ENCODE peak calls at places on chromosome 16, in five cellular contexts. K, I, L, O and W are unnamed samples. For H3K4me1, the result is how much of the 10 kb centered on the place peaks cover.

GRCh38 chr16:72291531-72291981 is 119.6 kb upstream of the PMFBP1 start:
- DNase-seq in K (no peak), I (no peak), L (peak), O (peak), W (no peak)

GRCh38 chr16:49513040-49513439 is 139.4 kb downstream of the C16orf78 start:
- DNase-seq in K (no peak), I (no peak), L (no peak), O (peak), W (no peak)

GRCh38 chr16:19733551-19733950 is 15.5 kb downstream of the IQCK start:
- DNase-seq in K (no peak), I (no peak), L (no peak), O (no peak), W (no peak)

GRCh38 chr16:75754126-75754525 is 27.8 kb upstream of the CPHXL start:
- DNase-seq in K (no peak), I (no peak), L (peak), O (no peak), W (peak)

GRCh38 chr16:71515026-71515425 is 11.2 kb upstream of the CHST4 start:
- DNase-seq in K (no peak), I (no peak), L (no peak), O (no peak), W (no peak)

GRCh38 chr16:22983614-22984013 is 165.6 kb downstream of the USP31 start:
- DNase-seq in K (no peak), I (no peak), L (no peak), O (no peak), W (no peak)

GRCh38 chr16:35234679-35235078 is 1775.3 kb downstream of the TP53TG3F start:
- DNase-seq in K (no peak), I (no peak), L (no peak), O (no peak), W (no peak)

GRCh38 chr16:87580855-87581261 is 21.4 kb upstream of the JPH3 start:
- DNase-seq in K (no peak), I (no peak), L (no peak), O (no peak), W (no peak)

GRCh38 chr16:86227801-86228200 is 282.5 kb upstream of the FOXF1 start:
- DNase-seq in K (no peak), I (no peak), L (no peak), O (no peak), W (no peak)

GRCh38 chr16:82195917-82196494 is 26.0 kb upstream of the MPHOSPH6 start:
- DNase-seq in K (no peak), I (no peak), L (no peak), O (no peak), W (no peak)

GRCh38 chr16:46658925-46659324 is 30.1 kb downstream of the VPS35 start:
- DNase-seq in K (no peak), I (no peak), L (no peak), O (no peak), W (no peak)

GRCh38 chr16:15857779-15858560 is 1.1 kb upstream of the MYH11 start:
- DNase-seq in K (peak), I (no peak), L (no peak), O (peak), W (peak)

GRCh38 chr16:77877712-77878111 is 89.3 kb downstream of the VAT1L start:
- DNase-seq in K (no peak), I (no peak), L (peak), O (peak), W (no peak)

GRCh38 chr16:82358601-82359221 is 188.7 kb upstream of the MPHOSPH6 start:
- DNase-seq in K (no peak), I (peak), L (no peak), O (no peak), W (peak)

GRCh38 chr16:4654946-4655590 is 30.4 kb downstream of the MGRN1 start:
- DNase-seq in K (no peak), I (no peak), L (no peak), O (no peak), W (no peak)

GRCh38 chr16:78488461-78488860 is 389.0 kb downstream of the WWOX start:
- DNase-seq in K (no peak), I (no peak), L (no peak), O (no peak), W (no peak)

GRCh38 chr16:12754824-12755543 is 48.7 kb downstream of the CPPED1 start:
- DNase-seq in K (no peak), I (no peak), L (no peak), O (no peak), W (no peak)

GRCh38 chr16:61885343-61885742 is 150.9 kb downstream of the CDH8 start:
- DNase-seq in K (no peak), I (no peak), L (no peak), O (no peak), W (no peak)

GRCh38 chr16:85328665-85329058 is 216.4 kb upstream of the CIBAR2 start:
- DNase-seq in K (no peak), I (no peak), L (no peak), O (no peak), W (no peak)

GRCh38 chr16:30033270-30033669 is 2.2 kb upstream of the TLCD3B start:
- DNase-seq in K (no peak), I (no peak), L (no peak), O (no peak), W (no peak)

GRCh38 chr16:85460983-85461813 is 151.9 kb upstream of the GSE1 start:
- DNase-seq in K (no peak), I (no peak), L (peak), O (peak), W (no peak)

GRCh38 chr16:83271123-83271522 is 536.7 kb upstream of the HSBP1 start:
- DNase-seq in K (no peak), I (peak), L (no peak), O (no peak), W (no peak)

GRCh38 chr16:31134625-31135534 is 647 bp downstream of the PRSS8 start:
- DNase-seq in K (no peak), I (no peak), L (no peak), O (no peak), W (peak)

GRCh38 chr16:49158029-49158642 is 123.5 kb downstream of the CBLN1 start:
- DNase-seq in K (no peak), I (no peak), L (peak), O (peak), W (no peak)

GRCh38 chr16:12833939-12834338 is 30.3 kb upstream of the CPPED1 start:
- DNase-seq in K (no peak), I (no peak), L (peak), O (peak), W (no peak)

GRCh38 chr16:49540836-49541235 is 167.2 kb downstream of the C16orf78 start:
- DNase-seq in K (no peak), I (no peak), L (no peak), O (no peak), W (no peak)

GRCh38 chr16:89166696-89167424 is 4.7 kb upstream of the CDH15 start:
- DNase-seq in K (no peak), I (no peak), L (no peak), O (no peak), W (no peak)

GRCh38 chr16:51193879-51194278 is 42.8 kb upstream of the SALL1 start:
- DNase-seq in K (no peak), I (peak), L (no peak), O (no peak), W (no peak)

GRCh38 chr16:55077231-55077630 is 146.6 kb downstream of the IRX5 start:
- DNase-seq in K (peak), I (no peak), L (no peak), O (no peak), W (no peak)

GRCh38 chr16:55408656-55409055 is 70.3 kb upstream of the MMP2 start:
- DNase-seq in K (no peak), I (no peak), L (no peak), O (no peak), W (no peak)

GRCh38 chr16:74606521-74607309 is at the start of gene GLG1:
- DNase-seq in K (peak), I (peak), L (peak), O (peak), W (peak)
- H3K4me1 ChIP-seq in K (under half), I (under half), L (half or more), O (under half), W (under half)

GRCh38 chr16:1740781-1741490 is 30.4 kb downstream of the NME3 start:
- DNase-seq in K (no peak), I (no peak), L (no peak), O (no peak), W (no peak)
- TF ChIP-seq CTCF in K (no peak), I (no peak), L (no peak), O (no peak), W (no peak)

GRCh38 chr16:181668-182021 is 1.4 kb downstream of the HBQ1 start:
- DNase-seq in K (no peak), I (no peak), L (no peak), O (no peak), W (no peak)

GRCh38 chr16:180101-180920 is at the start of gene HBQ1:
- DNase-seq in K (no peak), I (no peak), L (peak), O (peak), W (no peak)

GRCh38 chr16:183005-183404 is 2.7 kb downstream of the HBQ1 start:
- DNase-seq in K (no peak), I (no peak), L (no peak), O (no peak), W (no peak)

GRCh38 chr16:179431-179830 is 828 bp upstream of the HBQ1 start:
- DNase-seq in K (no peak), I (no peak), L (no peak), O (no peak), W (no peak)

GRCh38 chr16:180921-181667 is 835 bp downstream of the HBQ1 start:
- DNase-seq in K (peak), I (no peak), L (peak), O (peak), W (peak)
- TF ChIP-seq POLR2A in K (no peak), I (no peak), L (no peak), O (no peak), W (no peak)

DNA sequence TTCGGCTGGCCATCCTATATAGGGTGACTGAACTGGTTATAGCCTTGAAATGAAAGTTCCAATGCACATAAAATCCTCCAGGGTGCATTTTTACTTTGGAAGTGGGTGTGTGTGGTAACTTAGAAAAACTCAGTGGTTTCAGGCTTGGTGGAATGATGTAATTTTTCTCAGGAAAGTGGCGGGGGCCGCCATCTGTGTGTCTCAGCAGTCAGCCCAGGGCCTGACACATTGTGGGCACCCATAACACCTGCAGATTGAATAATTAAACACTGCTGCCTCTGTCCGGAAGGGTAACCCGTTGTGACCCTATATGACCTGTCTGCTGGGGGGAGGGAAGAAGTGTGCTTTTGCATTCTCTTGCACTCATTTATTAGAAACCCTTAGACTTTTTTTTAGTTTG is 2.2 kb upstream of the PDP2 start:
- DNase-seq in K (no peak), I (no peak), L (no peak), O (no peak), W (no peak)
- H3K4me1 ChIP-seq in K (under half), I (under half), L (half or more), O (under half), W (under half)

DNA sequence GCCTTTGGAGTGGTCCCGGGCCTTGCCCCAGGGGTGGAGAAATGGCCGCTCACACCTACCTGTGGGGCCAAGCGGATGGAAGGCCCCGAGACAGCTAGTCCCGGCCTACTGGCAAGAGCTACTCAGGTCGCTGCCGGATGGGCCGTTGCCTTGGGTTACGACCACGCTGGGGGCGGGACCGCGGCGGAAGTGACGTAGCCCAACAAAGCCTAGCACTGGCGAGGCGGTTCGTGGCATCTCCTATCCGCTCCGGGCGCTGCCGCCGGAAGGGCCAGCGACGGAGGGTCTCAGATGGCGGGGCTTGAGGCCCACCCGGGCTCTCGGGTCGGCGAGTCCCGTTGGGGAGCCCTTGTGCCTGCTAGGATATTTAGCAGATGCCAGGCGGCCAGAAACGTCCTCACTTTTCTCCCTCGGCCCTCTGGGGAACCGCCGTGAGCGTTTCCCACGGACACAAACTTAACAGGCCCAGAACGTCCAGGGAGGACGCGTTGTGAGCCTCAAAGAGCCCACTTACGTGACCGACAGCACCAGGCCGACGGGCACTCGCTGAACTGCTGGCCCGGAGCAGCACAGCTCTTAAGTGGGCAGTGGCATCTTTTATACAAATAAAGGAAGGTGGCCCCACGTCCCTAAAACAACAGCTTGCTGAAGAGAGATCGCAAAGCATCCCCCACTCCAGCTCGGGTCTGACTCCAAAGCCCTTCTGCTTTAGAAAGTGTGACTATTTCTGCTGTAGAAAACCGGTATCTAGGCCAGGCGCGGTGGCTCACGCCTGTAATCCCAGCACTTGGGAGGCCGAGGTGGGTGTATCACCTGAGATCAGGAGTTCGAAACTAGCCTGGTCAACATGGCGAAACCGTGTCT is at the start of gene C16orf46:
- DNase-seq in K (peak), I (peak), L (peak), O (peak), W (peak)
- TF ChIP-seq CTCF in K (no peak), I (no peak), L (peak), O (no peak), W (no peak)